ENCODE peak calls at places on chromosomes 6 and 20, in ten cellular contexts. T, G, W, F, A, D, U, E, L and S are unnamed samples.

GRCh38 chr6:18386302-18386976 is 711 bp upstream of the RNF144B start:
- DNase-seq in A (no peak), W (no peak), U (peak; percentile 60), G (no peak), T (peak; percentile 39), F (no peak), D (no peak), E (no peak), L (peak; percentile 29), S (no peak)

GRCh38 chr6:140256213-140256612 is 881.8 kb upstream of the CITED2 start:
- DNase-seq in F (no peak), G (no peak), T (no peak), U (no peak), D (no peak), A (no peak), E (no peak), W (no peak), L (no peak), S (no peak)

GRCh38 chr20:2398453-2398852 is 17.8 kb downstream of the TGM6 start:
- DNase-seq in D (no peak), F (no peak), T (no peak), E (no peak), U (no peak), A (no peak), G (no peak), W (no peak), L (no peak), S (no peak)

GRCh38 chr6:32074996-32075532 is 34.1 kb downstream of the TNXB start:
- DNase-seq in U (no peak), L (no peak), A (no peak), T (no peak), D (no peak), F (no peak), W (no peak), G (no peak), E (no peak), S (no peak)

GRCh38 chr6:111586554-111586953 is 19.1 kb downstream of the TRAF3IP2 start:
- DNase-seq in D (no peak), L (peak; percentile 25), W (no peak), T (no peak), A (no peak), F (no peak), E (no peak), U (no peak), G (no peak), S (no peak)

GRCh38 chr20:58870293-58871014 is 17.9 kb downstream of the GNAS start:
- DNase-seq in A (no peak), U (peak; percentile 87), D (peak; percentile 83), G (peak; percentile 78), L (peak; percentile 63), W (peak; percentile 48), F (no peak), E (peak; percentile 30), T (peak; percentile 82), S (peak; percentile 50)

GRCh38 chr6:3742076-3742425 is 9.5 kb downstream of the PXDC1 start:
- DNase-seq in T (no peak), W (no peak), U (no peak), L (no peak), G (no peak), D (no peak), F (no peak), A (no peak), E (no peak), S (no peak)

GRCh38 chr6:90044833-90045337 is 150.6 kb downstream of the GJA10 start:
- DNase-seq in U (no peak), D (no peak), A (no peak), G (no peak), L (no peak), W (no peak), E (no peak), F (no peak), T (no peak), S (no peak)

GRCh38 chr20:63189846-63190559 is 25.9 kb downstream of the YTHDF1 start:
- DNase-seq in F (no peak), L (no peak), G (no peak), W (no peak), T (no peak), D (no peak), E (no peak), A (no peak), U (no peak), S (no peak)

GRCh38 chr6:47405273-47405672 is 72.3 kb upstream of the CD2AP start:
- DNase-seq in D (no peak), A (no peak), F (no peak), U (no peak), T (no peak), W (no peak), E (no peak), L (peak; percentile 91), G (no peak), S (no peak)

GRCh38 chr6:156544046-156544445 is 233.1 kb upstream of the ARID1B start:
- DNase-seq in D (no peak), L (no peak), W (no peak), E (no peak), T (no peak), A (no peak), G (no peak), U (no peak), F (no peak), S (no peak)